ENCODE peak calls at places on chromosomes 3 and 15, in four cellular contexts. H, L, Z and P are unnamed samples.
A peak's percentile ranks its signal among the peaks of the same experiment; 100 is the strongest.

GRCh38 chr3:150309557-150309956 is 98.5 kb upstream of the TSC22D2 start:
- DNase-seq in H (no peak), L (no peak), Z (no peak), P (no peak)

GRCh38 chr3:56962200-56962599 is 98.3 kb upstream of the SPATA12 start:
- DNase-seq in H (no peak), L (no peak), Z (no peak), P (no peak)

GRCh38 chr3:64152100-64152499 is 73.2 kb downstream of the PRICKLE2 start:
- DNase-seq in H (no peak), L (no peak), Z (no peak), P (no peak)

GRCh38 chr3:193190387-193190786 is 50.6 kb upstream of the PLAAT1 start:
- DNase-seq in H (peak; percentile 74), L (no peak), Z (no peak), P (no peak)

GRCh38 chr3:42979044-42979962 is at the start of gene GASK1A:
- DNase-seq in H (no peak), L (no peak), Z (no peak), P (no peak)

GRCh38 chr3:149224736-149225594 is 3.3 kb upstream of the CP start:
- DNase-seq in H (peak; percentile 6), L (no peak), Z (no peak), P (no peak)

GRCh38 chr3:146161725-146162047 is 702 bp upstream of the PLOD2 start:
- DNase-seq in H (peak; percentile 44), L (peak; percentile 23), Z (no peak), P (no peak)

GRCh38 chr3:107753494-107753893 is 230.7 kb downstream of the BBX start:
- DNase-seq in H (peak; percentile 7), L (no peak), Z (no peak), P (no peak)

GRCh38 chr3:2657408-2657807 is 452.8 kb downstream of the IL5RA start:
- DNase-seq in H (no peak), L (no peak), Z (no peak), P (no peak)

GRCh38 chr15:82936966-82937647 is 15.4 kb downstream of the HOMER2 start:
- DNase-seq in H (no peak), L (no peak), Z (no peak), P (no peak)

GRCh38 chr3:112389961-112390360 is 57.0 kb downstream of the CD200 start:
- DNase-seq in H (no peak), L (no peak), Z (no peak), P (no peak)

GRCh38 chr15:25792128-25792527 is 71.0 kb downstream of the ATP10A start:
- DNase-seq in H (no peak), L (no peak), Z (no peak), P (no peak)

GRCh38 chr3:140709751-140710150 is 31.9 kb downstream of the TRIM42 start:
- DNase-seq in H (no peak), L (no peak), Z (no peak), P (no peak)

GRCh38 chr3:25120666-25121065 is 307.4 kb upstream of the RARB start:
- DNase-seq in H (no peak), L (no peak), Z (no peak), P (no peak)

GRCh38 chr3:123871946-123872345 is 12.2 kb downstream of the MYLK start:
- DNase-seq in H (no peak), L (no peak), Z (no peak), P (no peak)

GRCh38 chr15:30923429-30923828 is 19.7 kb downstream of the FAN1 start:
- DNase-seq in H (no peak), L (no peak), Z (no peak), P (no peak)

GRCh38 chr15:30922469-30923311 is 19.0 kb downstream of the FAN1 start:
- DNase-seq in H (no peak), L (peak; percentile 47), Z (no peak), P (no peak)

GRCh38 chr15:30919877-30920550 is 16.3 kb downstream of the FAN1 start:
- DNase-seq in H (no peak), L (no peak), Z (no peak), P (no peak)

GRCh38 chr15:30921781-30922371 is 18.2 kb downstream of the FAN1 start:
- DNase-seq in H (no peak), L (no peak), Z (no peak), P (no peak)

GRCh38 chr15:30921106-30921505 is 17.4 kb downstream of the FAN1 start:
- DNase-seq in H (no peak), L (no peak), Z (no peak), P (no peak)
- H3K4me1 ChIP-seq in H (no peaks in the 10 kb centered on the region), L (no peaks in the 10 kb centered on the region), Z (no peaks in the 10 kb centered on the region), P (no peaks in the 10 kb centered on the region)

GRCh38 chr15:74257105-74257504 is 21.0 kb downstream of the CCDC33 start:
- DNase-seq in H (no peak), L (no peak), Z (no peak), P (no peak)

GRCh38 chr15:74258456-74259323 is 22.6 kb downstream of the CCDC33 start:
- DNase-seq in H (no peak), L (no peak), Z (no peak), P (no peak)

GRCh38 chr15:74259821-74260502 is 23.8 kb downstream of the CCDC33 start:
- DNase-seq in H (no peak), L (no peak), Z (no peak), P (no peak)

GRCh38 chr15:74259324-74259712 is 23.2 kb downstream of the CCDC33 start:
- DNase-seq in H (no peak), L (no peak), Z (no peak), P (no peak)

GRCh38 chr15:74257623-74258022 is 21.5 kb downstream of the CCDC33 start:
- DNase-seq in H (no peak), L (no peak), Z (no peak), P (no peak)
- H3K27me3 ChIP-seq in H (no peaks in the 10 kb centered on the region), L (no peaks in the 10 kb centered on the region), Z (no peaks in the 10 kb centered on the region), P (no peaks in the 10 kb centered on the region)

GRCh38 chr3:58082047-58082446 is 73.8 kb downstream of the FLNB start:
- DNase-seq in H (peak; percentile 58), L (no peak), Z (no peak), P (no peak)
- H3K4me1 ChIP-seq in H (peaks cover 8% of the 10 kb centered on the region), L (no peaks in the 10 kb centered on the region), Z (peaks cover 47% of the 10 kb centered on the region), P (peaks cover 2% of the 10 kb centered on the region)

GRCh38 chr3:45968706-45969105 is 25.4 kb downstream of the CXCR6 start:
- DNase-seq in H (no peak), L (no peak), Z (no peak), P (no peak)

GRCh38 chr3:45966969-45967640 is 23.8 kb downstream of the CXCR6 start:
- DNase-seq in H (no peak), L (no peak), Z (no peak), P (no peak)

GRCh38 chr3:45969152-45969551 is 25.9 kb downstream of the CXCR6 start:
- DNase-seq in H (no peak), L (no peak), Z (no peak), P (no peak)

GRCh38 chr3:45967724-45968123 is 24.5 kb downstream of the CXCR6 start:
- DNase-seq in H (no peak), L (no peak), Z (no peak), P (no peak)

GRCh38 chr3:45968149-45968548 is 24.9 kb downstream of the CXCR6 start:
- DNase-seq in H (no peak), L (no peak), Z (no peak), P (no peak)
- H3K27me3 ChIP-seq in H (no peaks in the 10 kb centered on the region), L (no peaks in the 10 kb centered on the region), Z (no peaks in the 10 kb centered on the region), P (no peaks in the 10 kb centered on the region)

GRCh38 chr3:71110531-71111222 is 472.9 kb downstream of the FOXP1 start:
- DNase-seq in H (no peak), L (no peak), Z (no peak), P (no peak)

GRCh38 chr3:71111784-71112440 is 471.6 kb downstream of the FOXP1 start:
- DNase-seq in H (no peak), L (no peak), Z (no peak), P (no peak)

GRCh38 chr3:71109977-71110285 is 473.6 kb downstream of the FOXP1 start:
- DNase-seq in H (no peak), L (no peak), Z (no peak), P (no peak)

GRCh38 chr3:71107926-71108325 is 475.6 kb downstream of the FOXP1 start:
- DNase-seq in H (no peak), L (no peak), Z (no peak), P (no peak)

GRCh38 chr3:71109241-71109976 is 474.1 kb downstream of the FOXP1 start:
- DNase-seq in H (peak; percentile 24), L (no peak), Z (no peak), P (no peak)
- H3K4me1 ChIP-seq in H (peaks cover 7% of the 10 kb centered on the region), L (no peaks in the 10 kb centered on the region), Z (peaks cover 15% of the 10 kb centered on the region), P (peaks cover 25% of the 10 kb centered on the region)